ENCODE peak calls at places on chromosomes 7 and 10, in four cellular contexts. R is HepG2, E is K562, L is GM12878. S is an unnamed sample. For H3K27me3, the result is how much of the 10 kb centered on the place peaks cover.

GRCh38 chr7:29276806-29277205 is 82.2 kb downstream of the CHN2 start:
- DNase-seq in R (no peak), E (no peak), L (no peak), S (no peak)

GRCh38 chr10:91540714-91541113 is 92.2 kb downstream of the PPP1R3C start:
- DNase-seq in R (no peak), E (no peak), L (no peak), S (no peak)

GRCh38 chr10:101143354-101143648 is 12.2 kb downstream of the TLX1 start:
- DNase-seq in R (no peak), E (no peak), L (no peak), S (no peak)

GRCh38 chr7:36191292-36191920 is 38.4 kb downstream of the EEPD1 start:
- DNase-seq in R (no peak), E (no peak), L (no peak), S (no peak)

GRCh38 chr10:4162571-4163286 is 377.7 kb upstream of the KLF6 start:
- DNase-seq in R (no peak), E (no peak), L (no peak), S (no peak)

GRCh38 chr10:110304394-110304779 is 333 bp downstream of the SMNDC1 start:
- DNase-seq in R (no peak), E (no peak), L (no peak), S (no peak)

GRCh38 chr7:2228921-2229320 is 3.8 kb downstream of the MAD1L1 start:
- DNase-seq in R (no peak), E (no peak), L (no peak), S (no peak)

GRCh38 chr7:13641699-13642098 is 347.8 kb downstream of the ETV1 start:
- DNase-seq in R (no peak), E (no peak), L (no peak), S (no peak)

GRCh38 chr10:14123066-14123465 is 207.7 kb downstream of the FRMD4A start:
- DNase-seq in R (no peak), E (no peak), L (no peak), S (no peak)

GRCh38 chr7:151017953-151018420 is 6.3 kb downstream of the ATG9B start:
- DNase-seq in R (no peak), E (peak), L (no peak), S (peak)

GRCh38 chr10:131230641-131231322 is 80.7 kb downstream of the TCERG1L start:
- DNase-seq in R (no peak), E (no peak), L (no peak), S (no peak)

GRCh38 chr7:96417784-96418183 is 95.9 kb upstream of the SLC25A13 start:
- DNase-seq in R (no peak), E (no peak), L (no peak), S (no peak)

GRCh38 chr7:36040679-36041078 is 112.4 kb upstream of the EEPD1 start:
- DNase-seq in R (no peak), E (no peak), L (no peak), S (no peak)

GRCh38 chr10:99358101-99358500 is 28.9 kb downstream of the CNNM1 start:
- DNase-seq in R (peak), E (no peak), L (no peak), S (peak)

GRCh38 chr10:101831169-101831811 is 12.3 kb downstream of the KCNIP2 start:
- DNase-seq in R (no peak), E (no peak), L (no peak), S (no peak)

GRCh38 chr10:865257-865656 is 66.2 kb downstream of the LARP4B start:
- DNase-seq in R (no peak), E (no peak), L (no peak), S (peak)

GRCh38 chr10:52678611-52679010 is 94.0 kb downstream of the MBL2 start:
- DNase-seq in R (no peak), E (no peak), L (no peak), S (no peak)

GRCh38 chr7:94838717-94839116 is 68.7 kb upstream of the PPP1R9A start:
- DNase-seq in R (no peak), E (no peak), L (no peak), S (no peak)

GRCh38 chr7:108351715-108352114 is 104.5 kb downstream of the NRCAM start:
- DNase-seq in R (peak), E (no peak), L (no peak), S (no peak)

GRCh38 chr10:60414111-60414510 is 24.4 kb upstream of the ANK3 start:
- DNase-seq in R (no peak), E (no peak), L (no peak), S (no peak)

GRCh38 chr7:140196361-140197217 is 19.8 kb upstream of the KDM7A start:
- DNase-seq in R (no peak), E (no peak), L (no peak), S (no peak)

GRCh38 chr10:119973261-119973660 is 80.7 kb downstream of the SEC23IP start:
- DNase-seq in R (no peak), E (no peak), L (peak), S (peak)

GRCh38 chr7:101096957-101097347 is 11.7 kb downstream of the TRIM56 start:
- DNase-seq in R (no peak), E (no peak), L (no peak), S (no peak)
- H3K27me3 ChIP-seq in R (under half), E (under half), L (under half), S (under half)

DNA sequence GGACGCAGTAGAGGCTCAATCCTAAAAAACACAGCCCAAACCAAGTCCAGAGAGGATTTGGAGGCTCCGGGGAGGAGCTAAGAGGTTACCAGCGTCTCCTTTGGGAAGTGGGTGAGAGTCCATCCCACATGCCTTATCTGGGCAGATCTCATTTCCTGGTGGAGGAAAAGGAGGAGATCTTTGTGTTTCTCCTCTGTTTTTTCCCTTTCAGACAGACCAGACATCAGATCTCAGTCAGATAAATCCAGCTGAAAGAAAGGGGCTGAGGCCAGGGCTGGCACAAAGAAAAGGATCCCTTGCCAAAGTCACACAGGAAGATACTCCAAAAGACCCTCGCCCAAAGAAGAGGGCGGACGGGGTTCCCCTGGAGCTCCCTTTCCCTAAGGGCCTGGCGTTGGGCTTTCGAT is 58.3 kb upstream of the COMTD1 start:
- DNase-seq in R (no peak), E (peak), L (no peak), S (no peak)
- TF ChIP-seq JUNB in R (no peak), E (no peak), L (no peak), S (no peak)

GRCh38 chr7:27149817-27150567 is 2.4 kb downstream of the HOXA3 start:
- DNase-seq in R (no peak), E (no peak), L (no peak), S (no peak)
- H2AFZ ChIP-seq in R (peak), E (no peak), L (peak), S (no peak)

GRCh38 chr10:93566435-93567276 is at the start of gene FFAR4:
- DNase-seq in R (no peak), E (no peak), L (no peak), S (peak)
- H3K27me3 ChIP-seq in R (under half), E (under half), L (under half), S (half or more)

GRCh38 chr10:11631291-11631690 is 19.8 kb upstream of the USP6NL start:
- DNase-seq in R (no peak), E (no peak), L (no peak), S (no peak)
- TF ChIP-seq JUNB in R (no peak), E (no peak), L (no peak), S (no peak)